ENCODE peak calls at places on chromosome 22, in six cellular contexts. X is colonic mucosa, E is cardiac muscle cell, B is body of pancreas, M is OCI-LY7, V is heart right ventricle. C is an unnamed sample. For H3K4me1, the result is how much of the 10 kb centered on the place peaks cover.

GRCh38 chr22:30816413-30816812 is 121.7 kb downstream of the OSBP2 start:
- DNase-seq in V (no peak), B (no peak), M (no peak), E (no peak), X (no peak), C (no peak)

GRCh38 chr22:22871536-22872278 is 15.9 kb upstream of the IGLL5 start:
- DNase-seq in X (no peak), B (no peak), E (no peak), M (no peak), V (no peak), C (no peak)

GRCh38 chr22:48896766-48897637 is 930.7 kb downstream of the BRD1 start:
- DNase-seq in X (peak), V (no peak), E (no peak), B (no peak), M (no peak), C (no peak)

GRCh38 chr22:45584121-45584570 is 81.5 kb downstream of the FBLN1 start:
- DNase-seq in M (peak), V (no peak), E (no peak), X (no peak), B (no peak), C (no peak)

GRCh38 chr22:50705219-50705691 is 32.6 kb downstream of the SHANK3 start:
- DNase-seq in B (peak), M (no peak), X (no peak), V (peak), E (peak), C (peak)

GRCh38 chr22:19815093-19815822 is 39.4 kb downstream of the GNB1L start:
- DNase-seq in V (no peak), E (no peak), B (no peak), M (no peak), X (no peak), C (no peak)

GRCh38 chr22:45318168-45318557 is 8.4 kb downstream of the FAM118A start:
- DNase-seq in B (peak), X (peak), M (peak), V (peak), E (peak), C (peak)

GRCh38 chr22:23243006-23243573 is 62.8 kb downstream of the BCR start:
- DNase-seq in X (no peak), M (no peak), E (peak), B (no peak), V (no peak), C (no peak)

GRCh38 chr22:37896181-37896592 is 9.9 kb upstream of the MICALL1 start:
- DNase-seq in B (peak), X (peak), E (no peak), M (peak), V (no peak), C (no peak)

GRCh38 chr22:29912605-29913398 is 29.8 kb downstream of the MTMR3 start:
- DNase-seq in M (no peak), E (no peak), V (no peak), X (no peak), B (no peak), C (no peak)

GRCh38 chr22:50403701-50404101 is 60.6 kb downstream of the PPP6R2 start:
- DNase-seq in X (peak), E (no peak), M (no peak), B (peak), V (peak), C (peak)

GRCh38 chr22:23219787-23220484 is 39.6 kb downstream of the BCR start:
- DNase-seq in E (no peak), X (peak), M (peak), B (peak), V (no peak), C (no peak)

GRCh38 chr22:44764373-44764772 is 12.0 kb downstream of the ARHGAP8 start:
- DNase-seq in M (no peak), X (no peak), E (no peak), V (no peak), B (no peak), C (no peak)

GRCh38 chr22:49367016-49367697 is 460.5 kb downstream of the BRD1 start:
- DNase-seq in B (no peak), M (no peak), V (no peak), E (peak), X (peak), C (peak)

GRCh38 chr22:43126506-43127165 is 16.1 kb downstream of the BIK start:
- DNase-seq in E (no peak), B (peak), M (no peak), V (no peak), X (peak), C (no peak)

GRCh38 chr22:20758688-20759087 is 15.2 kb upstream of the SERPIND1 start:
- DNase-seq in V (no peak), B (no peak), E (no peak), M (no peak), X (no peak), C (no peak)

GRCh38 chr22:18031670-18032454 is 7.5 kb upstream of the MICAL3 start:
- DNase-seq in X (no peak), B (peak), M (no peak), V (no peak), E (no peak), C (peak)

GRCh38 chr22:50102946-50103345 is 13.1 kb downstream of the MOV10L1 start:
- DNase-seq in M (peak), B (no peak), V (no peak), X (no peak), E (no peak), C (no peak)

GRCh38 chr22:24420072-24420976 is 7.1 kb upstream of the ADORA2A start:
- DNase-seq in M (no peak), E (no peak), X (no peak), B (no peak), V (peak), C (peak)
- H3K4me1 ChIP-seq in M (under half), E (under half), X (under half), B (under half), V (half or more), C (under half)

DNA sequence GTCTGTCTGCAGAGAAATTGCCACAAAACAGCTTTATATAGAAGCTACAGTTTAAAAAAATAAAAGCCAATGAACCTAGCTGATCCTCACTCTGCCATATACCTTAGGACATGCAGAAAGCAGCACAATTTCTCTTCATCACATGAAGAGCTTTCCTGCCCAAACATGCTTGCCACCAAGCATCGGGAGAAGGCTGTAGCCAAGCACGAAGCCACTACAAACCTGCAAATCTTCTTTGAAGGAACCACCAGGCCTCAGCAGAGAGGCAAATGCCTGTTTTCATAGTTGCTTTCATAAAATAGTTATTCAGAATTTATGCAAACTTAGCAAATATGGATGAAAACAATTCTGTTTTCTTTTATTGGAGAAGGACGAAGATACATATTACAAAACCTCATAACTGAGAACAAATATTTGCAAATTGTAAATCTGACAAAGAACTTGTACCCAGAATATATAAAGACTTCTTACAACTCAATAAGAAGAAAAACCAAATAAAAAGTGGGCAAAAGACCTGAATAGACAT is 100.3 kb downstream of the RBFOX2 start:
- DNase-seq in E (no peak), V (no peak), M (no peak), X (no peak), B (no peak), C (no peak)
- TF ChIP-seq CTCF in E (no peak), V (no peak), M (no peak), X (no peak), B (no peak), C (no peak)

GRCh38 chr22:39821008-39821407 is 72.6 kb downstream of the ENTHD1 start:
- DNase-seq in X (no peak), E (no peak), B (no peak), M (no peak), V (no peak), C (no peak)
- H3K4me1 ChIP-seq in X (under half), E (under half), B (under half), M (under half), V (under half), C (under half)

GRCh38 chr22:28601915-28602314 is 77.7 kb downstream of the TTC28 start:
- DNase-seq in M (no peak), X (no peak), E (no peak), B (no peak), V (no peak), C (no peak)

GRCh38 chr22:28604961-28605360 is 74.7 kb downstream of the TTC28 start:
- DNase-seq in M (no peak), E (no peak), B (no peak), V (no peak), X (no peak), C (no peak)

GRCh38 chr22:28597665-28598064 is 82.0 kb downstream of the TTC28 start:
- DNase-seq in X (no peak), E (no peak), V (no peak), M (no peak), B (no peak), C (no peak)

GRCh38 chr22:28599693-28600092 is 79.9 kb downstream of the TTC28 start:
- DNase-seq in M (no peak), X (no peak), V (no peak), B (no peak), E (no peak), C (no peak)

DNA sequence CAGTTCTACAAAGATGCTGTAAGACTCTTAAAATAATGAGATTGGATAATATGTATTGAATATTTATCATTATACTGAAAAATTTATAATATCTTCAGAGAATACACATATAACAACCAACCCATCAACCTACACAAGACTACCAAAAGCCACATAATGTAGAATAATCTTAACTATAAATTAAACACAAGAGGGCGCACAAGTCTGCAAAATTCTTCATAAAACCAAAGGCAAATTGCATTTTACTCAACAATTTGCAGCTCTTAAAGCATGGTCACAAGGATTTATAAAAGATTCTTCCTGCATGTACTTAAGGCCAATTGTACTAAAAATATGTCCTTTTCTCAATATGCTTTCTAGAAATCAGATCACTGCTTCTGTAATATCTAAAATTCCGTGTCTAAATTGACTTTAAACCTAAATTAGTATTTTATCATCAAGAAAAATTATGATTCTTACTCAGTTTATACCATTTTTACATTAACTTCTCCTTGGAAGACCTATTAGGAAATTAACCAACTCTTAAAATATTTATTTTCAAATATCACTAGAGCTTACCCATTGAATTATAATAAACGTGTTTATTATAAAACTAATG is 79.0 kb downstream of the TTC28 start:
- DNase-seq in V (no peak), M (peak), X (peak), E (peak), B (peak), C (no peak)
- TF ChIP-seq CTCF in V (peak), M (peak), X (peak), E (peak), B (peak), C (peak)

DNA sequence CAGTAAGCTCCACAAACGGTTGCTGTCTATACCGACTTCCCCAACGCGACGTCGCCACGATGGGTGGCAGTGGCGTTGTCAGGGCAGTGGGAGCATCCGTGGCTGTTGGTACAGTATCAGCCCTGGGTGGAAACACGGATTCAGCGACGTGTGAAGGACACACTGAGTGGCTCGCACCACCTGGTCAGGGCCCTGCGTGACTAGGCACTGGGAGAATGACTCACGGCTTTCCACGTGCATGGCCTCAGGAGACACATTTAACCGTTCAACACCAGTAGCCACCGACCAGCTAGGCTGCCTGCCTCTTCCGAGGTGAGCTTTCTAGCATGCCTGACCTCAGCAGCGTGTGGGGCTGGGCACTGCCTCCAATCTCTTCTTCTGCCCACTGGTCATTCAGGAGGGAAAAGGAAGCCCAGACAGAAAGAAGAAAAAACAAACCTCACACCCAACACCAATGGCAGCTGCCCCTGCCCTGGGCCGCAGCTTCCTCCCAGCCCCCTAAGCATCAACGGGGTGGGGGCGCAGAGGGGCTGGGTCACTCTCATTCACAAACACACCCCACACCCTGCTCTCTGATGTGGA is 59.0 kb downstream of the MYH9 start:
- DNase-seq in E (peak), M (peak), V (no peak), X (no peak), B (peak), C (peak)
- H3K4me1 ChIP-seq in E (half or more), M (half or more), V (half or more), X (half or more), B (half or more), C (under half)

DNA sequence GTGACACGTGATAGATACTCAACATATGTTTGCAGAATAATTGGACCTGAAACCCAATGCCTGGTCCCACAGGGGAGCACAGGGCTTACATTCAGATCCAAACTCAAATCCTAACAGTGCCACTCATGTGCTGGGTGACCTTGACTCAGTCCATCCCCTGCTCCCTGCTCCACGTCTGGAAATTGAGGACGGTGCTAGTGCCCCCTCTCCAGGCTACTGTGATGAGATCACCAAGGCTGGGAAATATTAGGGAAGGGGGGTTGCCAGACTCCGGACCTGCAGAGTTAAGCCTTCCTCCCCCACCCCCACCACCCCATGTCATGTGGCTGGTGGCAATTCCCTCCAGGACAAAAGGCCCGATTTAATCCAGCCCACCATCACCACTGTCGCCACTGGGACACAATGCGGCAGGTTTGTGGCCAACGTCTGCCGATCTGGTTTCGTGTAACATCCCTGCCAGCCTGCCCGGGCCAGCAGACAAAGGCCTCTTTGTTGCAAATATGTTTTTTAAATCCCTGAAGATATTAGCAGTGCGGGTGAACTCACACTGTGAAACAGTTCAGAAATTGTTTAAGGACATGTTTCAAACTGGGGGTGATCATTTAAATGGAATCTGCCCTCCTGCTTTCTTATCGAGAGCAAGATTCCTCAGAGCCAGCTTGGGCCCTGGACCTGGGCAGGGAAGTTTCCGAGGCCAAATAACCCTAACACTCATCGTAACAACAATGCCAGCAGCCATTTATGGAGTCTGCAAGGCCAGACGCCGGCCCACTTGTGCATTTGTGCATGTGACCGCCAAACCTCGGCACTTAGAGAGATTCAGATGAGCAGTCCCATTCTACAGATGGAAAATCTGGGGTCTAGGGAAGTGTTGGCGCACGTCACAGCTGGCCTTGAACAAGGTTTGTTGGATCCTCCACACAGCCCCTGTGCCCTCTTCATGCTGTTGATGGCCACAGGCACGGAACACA is 19.6 kb upstream of the MN1 start:
- DNase-seq in B (peak), X (no peak), E (no peak), V (no peak), M (no peak), C (no peak)
- TF ChIP-seq CTCF in B (no peak), X (no peak), E (no peak), V (no peak), M (no peak), C (no peak)

GRCh38 chr22:46732513-46732912 is 5.5 kb downstream of the CERK start:
- DNase-seq in X (no peak), E (no peak), V (no peak), M (no peak), B (no peak), C (no peak)
- H3K4me1 ChIP-seq in X (under half), E (under half), V (half or more), M (under half), B (half or more), C (under half)

C was measured in sigmoid colon.